ENCODE peak calls at places on chromosomes 13 and 19, in five cellular contexts. V is stimulated activated CD4-positive, alpha-beta T cell treated with anti-CD3 and anti-CD28 coated beads, Interleukin-15, amount 100 ng/mL, for 1 hour; L is activated naive CD8-positive, alpha-beta T cell treated with anti-CD3 and anti-CD28 coated beads, Interleukin-2, amount 10 ng/mL, durations not matched to agents 7 days and 5 days; S is right atrium auricular region; Z is GM06990. G is an unnamed sample.

GRCh38 chr19:10549733-10550132 is 6.0 kb downstream of the ATG4D start:
- DNase-seq in L (no peak), V (no peak), S (no peak), Z (no peak), G (no peak)

GRCh38 chr13:99066219-99066618 is 88.4 kb upstream of the DOCK9 start:
- DNase-seq in Z (no peak), L (no peak), V (no peak), S (no peak), G (no peak)

GRCh38 chr13:66117573-66117972 is 1112.6 kb downstream of the PCDH9 start:
- DNase-seq in Z (no peak), L (no peak), S (no peak), V (no peak), G (no peak)

GRCh38 chr13:97125051-97125809 is 96.9 kb upstream of the MBNL2 start:
- DNase-seq in S (no peak), V (no peak), Z (peak), L (no peak), G (no peak)

GRCh38 chr19:45958763-45959516 is 14.7 kb downstream of the NOVA2 start:
- DNase-seq in Z (no peak), S (no peak), V (no peak), L (no peak), G (no peak)

GRCh38 chr13:61144834-61145593 is 270.6 kb downstream of the PCDH20 start:
- DNase-seq in L (no peak), S (no peak), V (no peak), Z (no peak), G (no peak)

GRCh38 chr13:109741966-109742365 is 44.4 kb downstream of the IRS2 start:
- DNase-seq in S (no peak), Z (no peak), L (no peak), V (no peak), G (no peak)

GRCh38 chr19:5343848-5344247 is 3.2 kb upstream of the PTPRS start:
- DNase-seq in Z (no peak), S (no peak), V (no peak), L (no peak), G (no peak)

GRCh38 chr13:52707375-52707774 is 32.2 kb downstream of the CNMD start:
- DNase-seq in Z (no peak), V (no peak), S (no peak), L (no peak), G (no peak)

GRCh38 chr19:15551183-15552004 is 43.1 kb downstream of the CYP4F22 start:
- DNase-seq in L (peak), Z (peak), V (peak), S (no peak), G (peak)